ENCODE peak calls at places on chromosomes 13 and 19, in six cellular contexts. P is nephron progenitor cell, S is tibial artery, N is neural progenitor cell, G is mucosa of descending colon, K is left ventricle myocardium inferior. A is an unnamed sample.

GRCh38 chr19:31220540-31220939 is 128.7 kb downstream of the TSHZ3 start:
- DNase-seq in K (no peak), G (no peak), P (no peak), S (no peak), N (peak), A (no peak)

GRCh38 chr13:57933606-57934005 is 302.1 kb downstream of the PCDH17 start:
- DNase-seq in G (no peak), K (no peak), N (no peak), P (no peak), S (no peak), A (no peak)

GRCh38 chr19:41364546-41365391 is 820 bp upstream of the B9D2 start:
- DNase-seq in P (no peak), N (no peak), K (no peak), S (no peak), G (peak), A (no peak)

GRCh38 chr13:110137677-110138008 is 169.3 kb downstream of the COL4A1 start:
- DNase-seq in N (peak), P (peak), K (peak), S (no peak), G (peak), A (no peak)

GRCh38 chr13:50672025-50672424 is 171.5 kb downstream of the DLEU7 start:
- DNase-seq in K (no peak), P (no peak), G (no peak), S (no peak), N (no peak), A (no peak)

GRCh38 chr19:33904681-33905080 is 108.0 kb downstream of the KCTD15 start:
- DNase-seq in S (no peak), G (peak), P (no peak), N (peak), K (no peak), A (no peak)

GRCh38 chr13:91359071-91359470 is 11.6 kb downstream of the MIR17HG start:
- DNase-seq in N (no peak), G (no peak), P (no peak), K (no peak), S (no peak), A (no peak)

GRCh38 chr19:51691122-51692064 is 1.7 kb upstream of the SPACA6 start:
- DNase-seq in S (no peak), P (peak), N (peak), G (no peak), K (no peak), A (peak)

GRCh38 chr13:23570931-23571330 is 719 bp downstream of the TNFRSF19 start:
- DNase-seq in S (no peak), N (no peak), P (no peak), K (no peak), G (no peak), A (no peak)

GRCh38 chr19:9878511-9879196 is 43.5 kb downstream of the PIN1 start:
- DNase-seq in N (no peak), K (no peak), P (no peak), S (no peak), G (no peak), A (no peak)

GRCh38 chr19:30870861-30871260 is 478.4 kb downstream of the TSHZ3 start:
- DNase-seq in S (no peak), P (no peak), N (no peak), G (no peak), K (no peak), A (peak)

GRCh38 chr19:54041969-54042606 is 21.6 kb downstream of the VSTM1 start:
- DNase-seq in N (no peak), G (no peak), P (no peak), K (no peak), S (no peak), A (no peak)

GRCh38 chr19:11288349-11288748 is 7.6 kb upstream of the TSPAN16 start:
- DNase-seq in S (no peak), G (no peak), P (no peak), K (no peak), N (no peak), A (peak)

GRCh38 chr13:114096031-114096485 is 36.4 kb downstream of the RASA3 start:
- DNase-seq in P (no peak), K (no peak), S (peak), N (no peak), G (no peak), A (no peak)

GRCh38 chr13:113058988-113059850 is 46.4 kb upstream of the F7 start:
- DNase-seq in K (peak), G (no peak), S (no peak), N (no peak), P (no peak), A (peak)

GRCh38 chr13:108427355-108427754 is 157.8 kb downstream of the TNFSF13B start:
- DNase-seq in N (no peak), K (no peak), S (no peak), G (no peak), P (no peak), A (no peak)

GRCh38 chr13:90222758-90223157 is 1124.7 kb upstream of the MIR17HG start:
- DNase-seq in S (no peak), G (no peak), K (no peak), N (no peak), P (no peak), A (no peak)

GRCh38 chr13:99969934-99970760 is 1.4 kb downstream of the ZIC5 start:
- DNase-seq in P (peak), N (peak), K (no peak), S (no peak), G (no peak), A (no peak)

GRCh38 chr13:87777395-87777794 is 106.2 kb downstream of the SLITRK5 start:
- DNase-seq in N (peak), G (no peak), P (no peak), K (no peak), S (no peak), A (no peak)

GRCh38 chr13:43167058-43167457 is 143.7 kb downstream of the DNAJC15 start:
- DNase-seq in K (no peak), P (no peak), G (no peak), N (no peak), S (no peak), A (no peak)

GRCh38 chr13:80408270-80408669 is 67.3 kb upstream of the SPRY2 start:
- DNase-seq in G (no peak), N (no peak), S (no peak), P (no peak), K (no peak), A (no peak)

GRCh38 chr13:114089341-114089740 is 43.1 kb downstream of the RASA3 start:
- DNase-seq in P (no peak), K (no peak), N (no peak), S (peak), G (peak), A (no peak)

GRCh38 chr13:50384724-50385123 is 369.5 kb downstream of the KCNRG start:
- DNase-seq in P (no peak), N (no peak), G (no peak), S (no peak), K (no peak), A (no peak)

GRCh38 chr13:87147076-87147475 is 524.1 kb upstream of the SLITRK5 start:
- DNase-seq in P (no peak), G (no peak), K (no peak), N (no peak), S (no peak), A (no peak)

GRCh38 chr19:15280915-15281683 is 48.9 kb upstream of the EPHX3 start:
- DNase-seq in N (peak), P (no peak), S (peak), K (peak), G (peak), A (peak)

GRCh38 chr13:105465251-105465650 is 1070.2 kb downstream of the EFNB2 start:
- DNase-seq in N (no peak), S (no peak), G (no peak), K (no peak), P (no peak), A (no peak)

GRCh38 chr13:105466376-105466775 is 1069.1 kb downstream of the EFNB2 start:
- DNase-seq in S (no peak), P (no peak), G (no peak), K (no peak), N (peak), A (no peak)

GRCh38 chr13:105462981-105463380 is 1072.5 kb downstream of the EFNB2 start:
- DNase-seq in G (no peak), S (no peak), K (no peak), N (no peak), P (no peak), A (no peak)

GRCh38 chr13:105465745-105466144 is 1069.7 kb downstream of the EFNB2 start:
- DNase-seq in S (no peak), K (no peak), G (no peak), P (no peak), N (no peak), A (no peak)

GRCh38 chr13:105464249-105464648 is 1071.2 kb downstream of the EFNB2 start:
- DNase-seq in S (no peak), N (no peak), K (no peak), P (no peak), G (no peak), A (no peak)
- TF ChIP-seq CTCF in S (no peak), N (no peak), K (no peak), P (no peak), G (no peak), A (no peak)

DNA sequence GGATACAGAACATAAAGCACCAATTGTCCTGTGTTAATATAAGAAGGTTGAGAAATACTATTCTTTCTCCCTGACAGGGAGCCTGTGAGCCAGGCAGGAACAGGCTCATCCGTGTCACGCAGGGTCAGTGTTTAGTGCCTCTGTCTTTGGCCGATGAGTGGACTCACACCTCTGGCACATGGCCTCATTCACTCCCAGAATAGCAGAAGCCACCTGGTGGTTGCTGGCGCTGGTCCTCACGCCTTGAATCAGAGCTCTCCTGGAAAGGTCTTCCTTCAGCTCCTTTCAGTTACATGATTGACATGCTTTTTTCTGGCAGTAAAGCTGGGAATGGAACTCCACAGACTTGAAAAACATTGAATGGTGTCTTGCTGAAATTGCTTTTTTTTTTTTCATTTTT is 28.1 kb upstream of the SIAH3 start:
- DNase-seq in G (peak), P (peak), S (no peak), N (peak), K (peak), A (peak)
- TF ChIP-seq CTCF in G (no peak), P (peak), S (no peak), N (peak), K (peak), A (no peak)

DNA sequence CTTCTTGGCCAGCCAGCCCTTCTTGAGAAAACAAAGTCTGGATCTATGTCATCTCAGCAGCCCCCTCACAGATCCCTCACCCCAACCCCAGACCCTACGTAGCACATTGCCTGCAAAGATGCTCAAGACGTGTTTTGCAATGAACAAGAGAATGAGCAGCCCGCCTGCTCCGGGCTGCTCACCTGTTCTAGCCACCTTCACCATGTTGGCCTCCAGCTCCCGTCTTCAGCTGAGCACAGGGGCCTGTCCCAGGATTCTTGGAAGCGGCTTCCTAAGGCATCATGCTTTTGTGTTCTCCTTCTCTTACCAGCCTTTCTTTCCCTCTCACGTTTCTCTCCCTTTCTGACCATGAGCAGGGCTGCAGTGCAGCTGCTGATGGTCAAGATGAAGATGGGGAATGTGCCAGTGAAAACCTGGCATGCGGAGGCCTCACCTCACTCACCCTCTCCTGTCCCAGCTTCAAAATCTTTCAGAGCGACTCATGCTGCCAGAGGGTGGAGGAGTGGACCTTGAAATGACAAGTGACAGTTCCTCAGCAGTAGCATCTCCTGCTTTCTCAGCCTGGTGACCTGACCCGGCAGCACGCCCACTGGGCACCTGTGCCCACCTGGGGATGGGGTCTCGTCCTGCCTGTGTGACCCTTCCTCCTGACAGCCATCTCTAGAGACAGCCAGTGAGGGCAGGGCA is 46.1 kb downstream of the RFX2 start:
- DNase-seq in S (peak), G (no peak), P (no peak), K (no peak), N (no peak), A (no peak)
- TF ChIP-seq CTCF in S (no peak), G (no peak), P (no peak), K (no peak), N (no peak), A (no peak)

DNA sequence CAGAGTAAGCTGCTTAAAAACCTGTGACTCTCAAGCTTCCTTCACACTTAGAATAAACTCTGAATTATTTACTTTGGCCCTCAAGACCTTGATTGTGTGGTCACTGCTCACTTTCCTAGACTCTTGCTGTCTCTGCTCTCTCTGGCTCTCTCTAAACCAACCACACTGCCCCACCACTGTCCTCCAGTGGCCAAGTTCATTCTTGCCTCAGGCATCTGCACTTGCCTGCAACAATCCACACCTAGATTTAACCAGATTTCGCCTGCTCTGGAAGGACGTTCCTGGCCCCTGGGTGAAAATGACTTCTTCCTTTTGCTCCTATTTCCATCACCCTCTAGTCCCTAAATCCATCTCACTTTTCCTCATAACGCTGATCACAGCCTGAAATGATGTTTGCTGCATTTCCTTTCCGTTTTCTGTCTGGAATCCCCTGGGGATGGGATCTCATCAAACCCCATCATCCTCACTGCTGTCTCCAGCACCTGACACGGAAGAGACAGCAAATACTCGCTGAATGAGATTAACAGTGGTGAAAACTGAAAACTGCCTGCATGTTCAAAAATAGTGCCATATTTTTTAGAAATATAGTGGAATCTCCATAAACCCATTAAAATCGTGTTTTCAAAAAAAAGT is 232.6 kb downstream of the UQCRFS1 start:
- DNase-seq in K (no peak), S (no peak), N (no peak), P (no peak), G (no peak), A (no peak)
- TF ChIP-seq CTCF in K (peak), S (no peak), N (peak), P (peak), G (no peak), A (no peak)

GRCh38 chr13:44818428-44818827 is 170.8 kb downstream of the NUFIP1 start:
- DNase-seq in P (no peak), G (no peak), S (no peak), K (no peak), N (peak), A (no peak)
- TF ChIP-seq CTCF in P (no peak), G (no peak), S (no peak), K (no peak), N (peak), A (no peak)

GRCh38 chr19:5893296-5893903 is 10.2 kb downstream of the NDUFA11 start:
- DNase-seq in K (no peak), P (no peak), N (no peak), G (no peak), S (no peak), A (no peak)
- TF ChIP-seq CTCF in K (no peak), P (no peak), N (no peak), G (no peak), S (no peak), A (no peak)

GRCh38 chr19:4186087-4186993 is 3.9 kb downstream of the ANKRD24 start:
- DNase-seq in S (no peak), K (peak), N (peak), P (peak), G (peak), A (peak)

GRCh38 chr19:4185413-4186086 is 3.1 kb downstream of the ANKRD24 start:
- DNase-seq in K (no peak), S (no peak), N (no peak), P (no peak), G (no peak), A (no peak)

GRCh38 chr19:4184718-4185352 is 2.3 kb downstream of the ANKRD24 start:
- DNase-seq in G (no peak), K (no peak), N (no peak), P (no peak), S (no peak), A (no peak)

GRCh38 chr19:4189641-4190040 is 7.2 kb downstream of the ANKRD24 start:
- DNase-seq in S (no peak), K (no peak), P (no peak), N (no peak), G (no peak), A (no peak)

GRCh38 chr19:4187313-4188122 is 5.0 kb downstream of the ANKRD24 start:
- DNase-seq in P (no peak), G (no peak), K (no peak), N (no peak), S (no peak), A (no peak)
- TF ChIP-seq CTCF in P (no peak), G (no peak), K (no peak), N (no peak), S (no peak), A (no peak)

GRCh38 chr19:372306-372890 is 27.8 kb upstream of the MIER2 start:
- DNase-seq in S (no peak), P (no peak), N (no peak), K (peak), G (no peak), A (no peak)

GRCh38 chr19:374886-375235 is 30.3 kb upstream of the MIER2 start:
- DNase-seq in N (no peak), K (no peak), P (no peak), G (no peak), S (no peak), A (no peak)

GRCh38 chr19:374183-374885 is 29.7 kb upstream of the MIER2 start:
- DNase-seq in G (no peak), N (no peak), P (no peak), S (no peak), K (no peak), A (no peak)

GRCh38 chr19:371501-372160 is 27.0 kb upstream of the MIER2 start:
- DNase-seq in N (no peak), K (no peak), S (no peak), P (no peak), G (no peak), A (no peak)

DNA sequence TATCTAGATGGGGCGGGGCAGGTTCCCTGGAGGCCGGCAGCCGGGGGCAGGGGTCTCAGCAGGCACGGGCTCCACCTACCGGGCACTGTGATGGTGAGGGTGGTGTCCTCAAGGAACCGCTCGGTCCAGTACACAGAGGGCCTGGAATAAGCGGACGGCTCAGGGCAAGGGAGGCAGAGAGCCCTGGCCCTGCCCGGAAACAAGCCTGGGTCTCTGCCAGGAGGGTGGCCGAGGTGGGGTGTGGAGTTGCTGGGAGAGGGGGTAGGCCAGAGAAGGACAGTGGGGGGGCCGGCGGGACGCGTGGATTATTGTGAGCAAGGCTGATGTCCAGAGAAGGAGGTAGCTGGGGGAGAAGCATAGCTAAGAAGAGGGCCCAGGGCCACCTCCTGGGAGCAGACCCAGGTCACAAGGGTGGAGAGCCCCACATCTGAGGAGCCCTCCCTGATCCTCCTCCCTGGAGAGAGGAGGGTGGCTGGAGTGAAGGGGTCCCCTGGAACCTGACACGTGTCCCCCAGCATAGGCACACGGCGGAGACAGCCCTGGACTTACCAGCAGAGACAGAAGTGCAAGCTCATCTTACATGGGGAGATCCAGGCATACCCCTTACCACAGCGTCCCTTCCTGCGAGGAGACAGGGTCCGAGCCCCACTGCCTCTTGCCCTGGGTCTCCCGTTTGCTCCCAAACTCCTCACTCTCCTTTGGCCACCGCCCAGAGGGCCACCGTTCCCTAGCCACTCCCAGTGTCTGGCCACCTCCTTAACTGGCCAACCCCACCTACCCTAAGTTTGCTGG is 29.0 kb upstream of the MIER2 start:
- DNase-seq in N (no peak), S (no peak), K (no peak), P (no peak), G (no peak), A (no peak)
- TF ChIP-seq CTCF in N (no peak), S (no peak), K (no peak), P (no peak), G (no peak), A (no peak)

GRCh38 chr19:49020931-49021895 is 2.9 kb downstream of the CGB3 start:
- DNase-seq in N (no peak), K (no peak), G (no peak), S (no peak), P (peak), A (no peak)

GRCh38 chr19:49017666-49018351 is 918 bp upstream of the LHB start:
- DNase-seq in N (peak), K (peak), P (peak), S (no peak), G (peak), A (peak)

GRCh38 chr19:49017041-49017665 is at the start of gene LHB:
- DNase-seq in G (no peak), K (no peak), N (no peak), S (no peak), P (no peak), A (no peak)

GRCh38 chr19:49020342-49020741 is 3.5 kb upstream of the LHB start:
- DNase-seq in S (no peak), N (no peak), G (no peak), P (no peak), K (no peak), A (no peak)

GRCh38 chr19:49019242-49019932 is 2.5 kb upstream of the LHB start:
- DNase-seq in P (peak), N (peak), K (peak), G (peak), S (no peak), A (peak)
- TF ChIP-seq CTCF in P (no peak), N (peak), K (no peak), G (no peak), S (no peak), A (no peak)

GRCh38 chr13:64819081-64819480 is 2411.1 kb downstream of the PCDH9 start:
- DNase-seq in K (no peak), N (no peak), G (no peak), P (no peak), S (no peak), A (no peak)
- TF ChIP-seq CTCF in K (no peak), N (no peak), G (no peak), P (no peak), S (no peak), A (no peak)

A was measured in glutamatergic neuron.